ENCODE peak calls at places on chromosome 12, in seven cellular contexts. K, V, E, Z, I, H and N are unnamed samples.

GRCh38 chr12:19630536-19630935 is 191.2 kb downstream of the AEBP2 start:
- DNase-seq in Z (no peak), E (no peak), K (no peak), H (no peak), I (no peak), V (no peak), N (no peak)

GRCh38 chr12:59086124-59086523 is 165.8 kb upstream of the LRIG3 start:
- DNase-seq in V (no peak), H (no peak), Z (no peak), E (no peak), K (no peak), I (no peak), N (no peak)

GRCh38 chr12:125861299-125862281 is 796.4 kb downstream of the AACS start:
- DNase-seq in E (peak), I (no peak), V (peak), K (no peak), Z (peak), H (peak), N (peak)

GRCh38 chr12:9960613-9961012 is 10.6 kb upstream of the CLEC12A start:
- DNase-seq in K (no peak), E (no peak), H (no peak), I (no peak), Z (no peak), V (no peak), N (no peak)

GRCh38 chr12:1949771-1950470 is 31.5 kb upstream of the CACNA2D4 start:
- DNase-seq in H (no peak), I (no peak), K (no peak), Z (no peak), E (no peak), V (no peak), N (peak)

GRCh38 chr12:57476162-57476992 is 3.3 kb downstream of the ARHGAP9 start:
- DNase-seq in V (no peak), H (no peak), E (peak), Z (no peak), K (peak), I (peak), N (no peak)

GRCh38 chr12:65666876-65667275 is 157.4 kb upstream of the HMGA2 start:
- DNase-seq in I (no peak), H (no peak), K (no peak), V (no peak), Z (no peak), E (no peak), N (no peak)

GRCh38 chr12:3218150-3218845 is 141.1 kb downstream of the TSPAN9 start:
- DNase-seq in V (peak), E (peak), Z (peak), I (peak), H (peak), K (no peak), N (peak)

GRCh38 chr12:54701940-54702592 is 53.9 kb upstream of the DCD start:
- DNase-seq in V (no peak), K (no peak), Z (no peak), E (no peak), H (no peak), I (peak), N (peak)

GRCh38 chr12:120388711-120389431 is 19.9 kb upstream of the MSI1 start:
- DNase-seq in E (no peak), Z (no peak), V (no peak), I (no peak), H (no peak), K (no peak), N (no peak)

GRCh38 chr12:3999904-4000303 is 126.7 kb upstream of the PARP11 start:
- DNase-seq in Z (no peak), V (no peak), E (no peak), H (no peak), I (no peak), K (no peak), N (no peak)

GRCh38 chr12:66587912-66588311 is 91.0 kb downstream of the GRIP1 start:
- DNase-seq in K (no peak), I (no peak), H (no peak), E (no peak), Z (no peak), V (no peak), N (no peak)

GRCh38 chr12:18965210-18965609 is 164.3 kb upstream of the PLEKHA5 start:
- DNase-seq in K (no peak), V (no peak), I (no peak), H (no peak), E (no peak), Z (no peak), N (no peak)

GRCh38 chr12:132127041-132127440 is 17.1 kb downstream of the DDX51 start:
- DNase-seq in Z (no peak), K (no peak), H (no peak), V (peak), E (no peak), I (no peak), N (no peak)

GRCh38 chr12:132248439-132249157 is 80.8 kb downstream of the GALNT9 start:
- DNase-seq in E (no peak), H (no peak), I (peak), Z (no peak), V (no peak), K (no peak), N (no peak)

GRCh38 chr12:39372929-39373328 is 70.0 kb downstream of the KIF21A start:
- DNase-seq in I (peak), H (no peak), V (no peak), K (peak), Z (no peak), E (no peak), N (no peak)

GRCh38 chr12:9742665-9743064 is 9.8 kb upstream of the CLECL1 start:
- DNase-seq in H (no peak), V (no peak), K (no peak), E (peak), I (no peak), Z (no peak), N (no peak)

GRCh38 chr12:25052191-25053020 is 103.5 kb upstream of the BCAT1 start:
- DNase-seq in I (peak), K (peak), Z (peak), E (peak), V (no peak), H (no peak), N (no peak)

GRCh38 chr12:106840217-106840616 is 65.7 kb downstream of the RIC8B start:
- DNase-seq in V (no peak), H (no peak), K (no peak), Z (no peak), I (peak), E (no peak), N (no peak)

GRCh38 chr12:65695077-65695865 is 129.0 kb upstream of the HMGA2 start:
- DNase-seq in I (no peak), Z (peak), K (no peak), E (peak), V (no peak), H (no peak), N (peak)

GRCh38 chr12:8914716-8915526 is 612 bp downstream of the PHC1 start:
- DNase-seq in E (peak), V (peak), Z (peak), K (peak), I (peak), H (peak), N (peak)

GRCh38 chr12:23536293-23536692 is 413.2 kb downstream of the SOX5 start:
- DNase-seq in H (no peak), V (no peak), K (no peak), I (no peak), Z (no peak), E (no peak), N (no peak)

GRCh38 chr12:54261817-54262402 is 18.0 kb downstream of the CBX5 start:
- DNase-seq in I (peak), H (no peak), V (no peak), E (no peak), K (no peak), Z (no peak), N (no peak)

GRCh38 chr12:93526786-93527428 is 45.6 kb upstream of the SOCS2 start:
- DNase-seq in Z (no peak), H (no peak), I (no peak), K (no peak), E (no peak), V (no peak), N (no peak)

GRCh38 chr12:11723993-11724392 is 74.5 kb downstream of the ETV6 start:
- DNase-seq in I (peak), H (no peak), V (no peak), E (no peak), Z (no peak), K (no peak), N (no peak)

GRCh38 chr12:52216807-52217206 is 16.2 kb upstream of the KRT7 start:
- DNase-seq in Z (no peak), H (peak), V (peak), K (no peak), E (no peak), I (no peak), N (peak)

GRCh38 chr12:40770781-40771180 is 78.5 kb downstream of the CNTN1 start:
- DNase-seq in V (no peak), I (no peak), H (no peak), E (no peak), Z (no peak), K (no peak), N (no peak)

GRCh38 chr12:40769846-40770245 is 77.6 kb downstream of the CNTN1 start:
- DNase-seq in Z (no peak), H (no peak), K (no peak), E (no peak), V (no peak), I (no peak), N (no peak)

DNA sequence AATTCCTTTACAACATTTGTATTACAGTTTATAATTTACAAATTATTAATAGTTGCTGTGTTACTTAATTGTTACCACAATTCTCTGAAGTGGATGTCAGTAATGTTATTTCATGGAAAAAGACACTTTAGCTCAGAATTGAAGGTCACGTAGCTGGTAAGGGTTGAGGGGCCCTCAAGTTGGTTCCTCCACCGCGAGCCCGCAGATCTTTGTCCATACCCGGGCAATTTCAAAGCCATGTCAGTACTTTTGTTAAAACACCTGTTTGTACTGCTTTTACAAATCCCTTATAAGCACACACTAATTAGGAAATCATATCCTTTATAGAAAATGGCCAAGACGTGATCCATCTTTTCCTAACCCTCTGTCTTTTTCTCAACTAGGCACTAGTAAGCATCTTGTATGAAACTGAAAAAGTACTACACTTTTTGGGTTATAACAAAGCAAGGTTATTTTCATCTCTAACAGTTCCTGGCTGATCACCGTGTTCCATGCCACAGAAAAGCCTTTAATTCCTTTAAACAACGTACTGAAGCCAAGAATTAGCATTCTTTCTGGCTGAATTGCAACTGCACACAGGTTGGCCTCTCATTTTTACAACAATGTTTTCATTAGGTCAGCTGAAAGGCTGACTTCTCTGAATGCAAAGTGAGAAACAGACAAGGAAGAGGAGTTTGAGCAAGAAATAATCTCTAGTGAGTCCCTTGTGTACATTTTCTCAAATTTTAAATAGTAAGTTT is 76.1 kb downstream of the CNTN1 start:
- DNase-seq in E (no peak), I (no peak), Z (no peak), H (no peak), K (no peak), V (no peak), N (no peak)
- H3K4me3 ChIP-seq in E (no peak), I (no peak), Z (no peak), H (no peak), K (no peak), V (no peak), N (no peak)

GRCh38 chr12:123094349-123095073 is 56.4 kb downstream of the PITPNM2 start:
- DNase-seq in Z (peak), E (peak), I (no peak), V (peak), K (no peak), H (peak), N (peak)
- H3K4me3 ChIP-seq in Z (no peak), E (no peak), I (no peak), V (no peak), K (no peak), H (no peak), N (no peak)

DNA sequence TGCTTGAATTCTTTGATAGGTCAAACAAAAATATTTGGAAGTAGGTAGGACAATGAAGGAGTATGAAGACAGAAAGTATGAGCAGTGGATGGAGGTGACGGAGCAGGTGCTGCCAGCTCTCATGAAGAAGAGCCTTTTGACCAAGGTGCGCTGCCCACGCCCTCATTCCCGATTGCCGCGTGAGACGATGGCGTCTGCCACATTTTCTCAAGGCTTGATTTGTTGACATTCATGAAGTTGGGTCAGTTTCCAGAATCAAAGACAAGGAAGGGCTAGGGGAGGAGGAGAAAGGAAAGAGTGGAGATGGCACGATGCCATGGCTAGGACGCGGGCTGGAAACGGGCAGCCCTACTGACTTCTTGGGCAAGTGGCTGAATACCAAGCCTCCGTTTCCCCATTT is 37.1 kb downstream of the DNAH10 start:
- DNase-seq in V (no peak), K (no peak), I (no peak), E (no peak), Z (no peak), H (no peak), N (no peak)
- H3K4me3 ChIP-seq in V (no peak), K (no peak), I (no peak), E (no peak), Z (no peak), H (no peak), N (no peak)

GRCh38 chr12:108933950-108934349 is 54.1 kb downstream of the DAO start:
- DNase-seq in I (peak), Z (no peak), H (no peak), V (no peak), E (no peak), K (no peak), N (no peak)

GRCh38 chr12:108928695-108929094 is 48.8 kb downstream of the DAO start:
- DNase-seq in E (no peak), I (no peak), V (no peak), Z (no peak), H (no peak), K (no peak), N (no peak)

GRCh38 chr12:108930756-108931155 is 50.9 kb downstream of the DAO start:
- DNase-seq in V (no peak), E (no peak), K (no peak), H (no peak), Z (no peak), I (no peak), N (no peak)

GRCh38 chr12:108935165-108935564 is 55.3 kb downstream of the DAO start:
- DNase-seq in H (no peak), Z (no peak), V (no peak), E (no peak), K (no peak), I (no peak), N (no peak)

DNA sequence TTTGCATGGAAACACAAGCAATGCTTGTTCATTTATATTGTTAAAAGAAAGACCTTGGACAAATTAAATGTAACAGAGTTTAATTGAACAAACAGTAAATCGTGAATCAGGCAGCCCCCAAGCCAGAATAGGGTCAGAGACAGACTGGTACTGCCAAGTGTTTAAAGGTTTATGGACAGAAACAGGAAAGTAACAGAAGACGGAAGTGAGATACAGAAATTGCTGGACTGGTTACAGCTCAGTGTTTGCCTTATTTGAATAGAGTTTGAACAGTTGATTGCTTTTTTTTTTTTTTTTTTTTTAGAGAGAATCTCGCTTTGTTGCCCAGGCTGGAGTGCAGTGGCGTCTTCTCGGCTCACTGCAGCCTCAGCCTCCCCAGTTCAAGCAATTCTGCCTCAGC is 50.3 kb downstream of the DAO start:
- DNase-seq in I (no peak), V (no peak), Z (no peak), E (no peak), K (no peak), H (no peak), N (no peak)
- H3K4me3 ChIP-seq in I (no peak), V (no peak), Z (no peak), E (no peak), K (no peak), H (no peak), N (no peak)

GRCh38 chr12:108035372-108035771 is 93.7 kb upstream of the WSCD2 start:
- DNase-seq in V (no peak), H (no peak), E (no peak), I (no peak), Z (no peak), K (no peak), N (no peak)

GRCh38 chr12:108037960-108038359 is 91.1 kb upstream of the WSCD2 start:
- DNase-seq in E (no peak), K (no peak), V (no peak), I (no peak), Z (no peak), H (no peak), N (no peak)

GRCh38 chr12:108029081-108029790 is 99.9 kb upstream of the WSCD2 start:
- DNase-seq in E (no peak), K (no peak), Z (no peak), I (no peak), H (no peak), V (no peak), N (no peak)

DNA sequence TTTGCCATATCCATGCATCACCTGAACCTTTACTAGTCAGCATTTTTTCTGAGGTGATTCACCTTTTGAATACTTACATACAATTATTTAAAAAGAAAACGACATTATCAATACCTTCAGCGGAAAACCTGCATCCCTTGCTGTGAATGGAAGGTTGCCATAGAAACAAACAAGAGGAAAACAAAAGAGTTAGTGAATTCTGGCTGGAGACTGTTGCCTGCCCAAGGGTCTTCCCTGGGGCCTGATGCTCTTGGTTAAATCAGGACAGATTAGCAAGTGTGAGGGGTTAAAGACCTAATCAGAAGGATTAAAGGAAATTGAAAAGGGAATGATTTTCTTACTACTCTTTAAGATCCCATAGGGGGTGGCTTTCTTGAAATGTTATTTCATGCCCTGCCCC is 96.0 kb upstream of the WSCD2 start:
- DNase-seq in V (no peak), E (no peak), K (no peak), H (no peak), Z (no peak), I (no peak), N (no peak)
- H3K4me3 ChIP-seq in V (no peak), E (no peak), K (no peak), H (no peak), Z (no peak), I (no peak), N (no peak)

GRCh38 chr12:70258605-70259403 is 15.6 kb downstream of the CNOT2 start:
- DNase-seq in H (no peak), V (no peak), I (no peak), Z (no peak), E (no peak), K (no peak), N (no peak)

GRCh38 chr12:70254846-70255245 is 11.6 kb downstream of the CNOT2 start:
- DNase-seq in H (no peak), K (no peak), I (no peak), V (no peak), E (no peak), Z (no peak), N (no peak)

GRCh38 chr12:70254225-70254624 is 11.0 kb downstream of the CNOT2 start:
- DNase-seq in K (no peak), I (no peak), E (no peak), H (no peak), V (no peak), Z (no peak), N (no peak)

GRCh38 chr12:70252832-70253231 is 9.6 kb downstream of the CNOT2 start:
- DNase-seq in K (no peak), E (no peak), I (no peak), H (no peak), V (no peak), Z (no peak), N (no peak)

DNA sequence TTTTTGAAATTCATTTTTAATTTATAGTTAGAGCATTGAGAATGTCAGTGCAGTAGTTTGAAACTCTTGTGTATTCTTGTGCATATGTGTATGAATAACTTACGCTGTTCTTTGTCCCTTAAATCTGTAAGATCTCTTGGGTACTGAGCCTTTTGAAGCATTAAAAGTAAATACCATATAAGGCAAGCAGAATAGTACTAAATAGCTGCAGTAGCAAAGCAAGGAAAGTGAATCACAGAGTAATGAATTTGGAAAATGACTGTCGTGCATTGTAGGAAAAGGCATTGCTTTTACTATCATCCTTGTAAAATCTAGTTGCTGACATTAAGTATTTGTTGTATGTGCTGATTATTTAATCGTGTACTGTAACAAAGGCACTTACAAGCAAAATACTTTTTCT is 12.1 kb downstream of the CNOT2 start:
- DNase-seq in H (no peak), E (no peak), Z (no peak), V (no peak), K (no peak), I (no peak), N (no peak)
- H3K4me3 ChIP-seq in H (no peak), E (no peak), Z (no peak), V (peak), K (no peak), I (no peak), N (no peak)

GRCh38 chr12:95413576-95413975 is 60.4 kb upstream of the METAP2 start:
- DNase-seq in V (no peak), Z (no peak), E (no peak), K (no peak), I (no peak), H (no peak), N (no peak)

GRCh38 chr12:95415451-95415850 is 58.5 kb upstream of the METAP2 start:
- DNase-seq in H (no peak), Z (no peak), K (no peak), E (no peak), I (no peak), V (no peak), N (no peak)

GRCh38 chr12:95411466-95411865 is 62.5 kb upstream of the METAP2 start:
- DNase-seq in Z (no peak), K (no peak), V (no peak), I (no peak), E (no peak), H (no peak), N (no peak)

GRCh38 chr12:95416111-95416636 is 57.8 kb upstream of the METAP2 start:
- DNase-seq in H (no peak), V (no peak), E (no peak), I (no peak), K (no peak), Z (no peak), N (no peak)

GRCh38 chr12:95412826-95413311 is 61.1 kb upstream of the METAP2 start:
- DNase-seq in K (no peak), H (no peak), E (no peak), V (no peak), I (no peak), Z (no peak), N (no peak)
- H3K4me3 ChIP-seq in K (no peak), H (no peak), E (no peak), V (no peak), I (no peak), Z (no peak), N (no peak)